ENCODE peak calls at places on chromosome 17, in six cellular contexts. Q is breast epithelium, D is HL-60, Z is prostate gland, H is K562, G is stomach. V is an unnamed sample.

GRCh38 chr17:28726396-28726911 is 421 bp upstream of the TLCD1 start:
- DNase-seq in Q (no peak), D (no peak), Z (peak), H (no peak), G (peak), V (no peak)

GRCh38 chr17:40000161-40000560 is 15.1 kb upstream of the CSF3 start:
- DNase-seq in Q (no peak), D (no peak), Z (no peak), H (no peak), G (no peak), V (no peak)

GRCh38 chr17:78672880-78673371 is 95.7 kb upstream of the DNAH17 start:
- DNase-seq in Q (no peak), D (no peak), Z (no peak), H (no peak), G (no peak), V (no peak)

GRCh38 chr17:42548070-42548837 is 4.5 kb upstream of the HSD17B1 start:
- DNase-seq in Q (peak), D (no peak), Z (peak), H (peak), G (peak), V (no peak)

GRCh38 chr17:77451894-77452852 is 311.4 kb downstream of the SEC14L1 start:
- DNase-seq in Q (peak), D (no peak), Z (peak), H (no peak), G (peak), V (no peak)

GRCh38 chr17:56593741-56594527 is 435 bp downstream of the NOG start:
- DNase-seq in Q (peak), D (peak), Z (peak), H (no peak), G (peak), V (no peak)

GRCh38 chr17:32985357-32985756 is 6.3 kb upstream of the SPACA3 start:
- DNase-seq in Q (no peak), D (no peak), Z (no peak), H (no peak), G (no peak), V (no peak)

GRCh38 chr17:44375196-44376017 is 11.8 kb upstream of the FAM171A2 start:
- DNase-seq in Q (no peak), D (no peak), Z (no peak), H (no peak), G (no peak), V (no peak)

GRCh38 chr17:79937981-79938695 is 97.5 kb downstream of the TBC1D16 start:
- DNase-seq in Q (no peak), D (no peak), Z (no peak), H (no peak), G (no peak), V (no peak)

GRCh38 chr17:67779098-67779672 is 46.1 kb upstream of the BPTF start:
- DNase-seq in Q (peak), D (no peak), Z (peak), H (peak), G (peak), V (no peak)

GRCh38 chr17:1965556-1966273 is 59.4 kb downstream of the RTN4RL1 start:
- DNase-seq in Q (no peak), D (no peak), Z (no peak), H (no peak), G (no peak), V (no peak)

GRCh38 chr17:79114455-79115301 is 40.1 kb downstream of the ENGASE start:
- DNase-seq in Q (no peak), D (no peak), Z (peak), H (no peak), G (peak), V (no peak)

GRCh38 chr17:51995797-51996403 is 162.6 kb downstream of the CA10 start:
- DNase-seq in Q (no peak), D (no peak), Z (no peak), H (no peak), G (no peak), V (no peak)

GRCh38 chr17:4852504-4853075 is 19.4 kb downstream of the MINK1 start:
- DNase-seq in Q (no peak), D (no peak), Z (no peak), H (peak), G (no peak), V (no peak)

GRCh38 chr17:36008998-36009665 is 7.8 kb upstream of the CCL15 start:
- DNase-seq in Q (no peak), D (no peak), Z (no peak), H (peak), G (no peak), V (no peak)

GRCh38 chr17:78650093-78650715 is 73.0 kb upstream of the DNAH17 start:
- DNase-seq in Q (no peak), D (no peak), Z (no peak), H (no peak), G (no peak), V (no peak)

GRCh38 chr17:57900991-57901743 is 51.3 kb upstream of the MRPS23 start:
- DNase-seq in Q (no peak), D (no peak), Z (peak), H (no peak), G (peak), V (no peak)

GRCh38 chr17:77684803-77685580 is 273.5 kb upstream of the TNRC6C start:
- DNase-seq in Q (no peak), D (no peak), Z (no peak), H (no peak), G (no peak), V (no peak)

GRCh38 chr17:79078476-79079190 is 4.0 kb downstream of the ENGASE start:
- DNase-seq in Q (no peak), D (no peak), Z (no peak), H (no peak), G (no peak), V (no peak)

GRCh38 chr17:68709995-68710780 is 109.0 kb upstream of the FAM20A start:
- DNase-seq in Q (no peak), D (no peak), Z (no peak), H (no peak), G (no peak), V (no peak)

GRCh38 chr17:30021708-30022317 is 80.4 kb downstream of the EFCAB5 start:
- DNase-seq in Q (no peak), D (peak), Z (peak), H (peak), G (peak), V (no peak)

GRCh38 chr17:6626616-6627015 is 13.9 kb downstream of the KIAA0753 start:
- DNase-seq in Q (no peak), D (no peak), Z (no peak), H (no peak), G (no peak), V (no peak)

GRCh38 chr17:37836593-37836992 is 87.6 kb upstream of the TBC1D3K start:
- DNase-seq in Q (no peak), D (no peak), Z (no peak), H (no peak), G (no peak), V (no peak)

GRCh38 chr17:74192950-74193781 is 10.3 kb upstream of the RPL38 start:
- DNase-seq in Q (no peak), D (peak), Z (peak), H (no peak), G (peak), V (no peak)

GRCh38 chr17:48259710-48260291 is 152.2 kb downstream of the SNX11 start:
- DNase-seq in Q (no peak), D (no peak), Z (no peak), H (peak), G (no peak), V (no peak)

GRCh38 chr17:11853321-11854151 is 143.7 kb downstream of the ZNF18 start:
- DNase-seq in Q (no peak), D (no peak), Z (no peak), H (no peak), G (no peak), V (no peak)

GRCh38 chr17:73482251-73482661 is 162.0 kb downstream of the SDK2 start:
- DNase-seq in Q (no peak), D (peak), Z (no peak), H (no peak), G (no peak), V (no peak)

GRCh38 chr17:27938864-27939263 is 45.7 kb upstream of the LYRM9 start:
- DNase-seq in Q (no peak), D (no peak), Z (no peak), H (no peak), G (no peak), V (no peak)

GRCh38 chr17:20935740-20936139 is 107.1 kb downstream of the USP22 start:
- DNase-seq in Q (no peak), D (no peak), Z (no peak), H (no peak), G (no peak), V (no peak)

GRCh38 chr17:1272701-1273100 is 2.5 kb downstream of the BHLHA9 start:
- DNase-seq in Q (no peak), D (no peak), Z (no peak), H (no peak), G (no peak), V (no peak)

GRCh38 chr17:45197555-45198334 is 23.9 kb upstream of the FMNL1 start:
- DNase-seq in Q (peak), D (peak), Z (peak), H (peak), G (peak), V (peak)

GRCh38 chr17:43572368-43572980 is 26.3 kb upstream of the ETV4 start:
- DNase-seq in Q (no peak), D (no peak), Z (no peak), H (peak), G (no peak), V (no peak)

GRCh38 chr17:16407911-16408588 is 7.3 kb upstream of the TRPV2 start:
- DNase-seq in Q (no peak), D (no peak), Z (peak), H (no peak), G (peak), V (no peak)

GRCh38 chr17:41098476-41098875 is 534 bp upstream of the KRTAP4-8 start:
- DNase-seq in Q (no peak), D (no peak), Z (no peak), H (no peak), G (no peak), V (no peak)

GRCh38 chr17:67281736-67282135 is 36.7 kb upstream of the HELZ start:
- DNase-seq in Q (no peak), D (no peak), Z (no peak), H (no peak), G (no peak), V (no peak)

GRCh38 chr17:15306406-15306970 is 34.9 kb downstream of the TEKT3 start:
- DNase-seq in Q (no peak), D (no peak), Z (no peak), H (no peak), G (no peak), V (no peak)

GRCh38 chr17:82697808-82698064 is 762 bp downstream of the RAB40B start:
- DNase-seq in Q (no peak), D (no peak), Z (no peak), H (no peak), G (no peak), V (no peak)

GRCh38 chr17:82696916-82697807 is 1.3 kb downstream of the RAB40B start:
- DNase-seq in Q (no peak), D (no peak), Z (no peak), H (no peak), G (peak), V (no peak)

GRCh38 chr17:82699551-82699950 is 1.1 kb upstream of the RAB40B start:
- DNase-seq in Q (no peak), D (no peak), Z (no peak), H (no peak), G (no peak), V (no peak)

GRCh38 chr17:82698065-82698973 is at the start of gene RAB40B:
- DNase-seq in Q (peak), D (peak), Z (peak), H (peak), G (peak), V (peak)

DNA sequence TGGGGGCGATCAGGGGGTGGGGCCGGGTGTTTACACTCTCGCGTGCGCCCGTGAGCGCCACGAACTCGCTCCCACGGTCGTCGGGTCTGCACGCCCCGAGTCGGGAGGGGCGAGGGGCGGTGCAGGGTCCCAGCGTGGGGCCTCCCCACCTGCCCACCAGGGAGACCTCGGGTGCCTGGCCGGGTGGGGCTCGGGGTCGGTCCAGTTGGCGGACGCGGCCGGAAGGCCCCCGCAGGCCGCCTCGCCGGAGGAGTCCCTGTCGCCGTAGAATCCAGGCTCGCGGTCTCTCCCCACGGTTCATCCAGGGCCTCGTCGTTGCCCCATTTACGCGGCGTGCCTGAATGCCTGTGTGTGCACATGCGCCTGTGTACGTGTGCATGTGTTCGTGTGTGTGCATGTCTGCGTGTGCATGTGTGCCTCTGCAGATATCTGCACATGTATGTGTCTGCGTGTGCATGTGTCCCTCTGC is 510 bp upstream of the RAB40B start:
- DNase-seq in Q (no peak), D (no peak), Z (no peak), H (no peak), G (no peak), V (no peak)
- TF ChIP-seq POLR2AphosphoS5 in Q (no peak), D (no peak), Z (no peak), H (no peak), G (no peak), V (no peak)

DNA sequence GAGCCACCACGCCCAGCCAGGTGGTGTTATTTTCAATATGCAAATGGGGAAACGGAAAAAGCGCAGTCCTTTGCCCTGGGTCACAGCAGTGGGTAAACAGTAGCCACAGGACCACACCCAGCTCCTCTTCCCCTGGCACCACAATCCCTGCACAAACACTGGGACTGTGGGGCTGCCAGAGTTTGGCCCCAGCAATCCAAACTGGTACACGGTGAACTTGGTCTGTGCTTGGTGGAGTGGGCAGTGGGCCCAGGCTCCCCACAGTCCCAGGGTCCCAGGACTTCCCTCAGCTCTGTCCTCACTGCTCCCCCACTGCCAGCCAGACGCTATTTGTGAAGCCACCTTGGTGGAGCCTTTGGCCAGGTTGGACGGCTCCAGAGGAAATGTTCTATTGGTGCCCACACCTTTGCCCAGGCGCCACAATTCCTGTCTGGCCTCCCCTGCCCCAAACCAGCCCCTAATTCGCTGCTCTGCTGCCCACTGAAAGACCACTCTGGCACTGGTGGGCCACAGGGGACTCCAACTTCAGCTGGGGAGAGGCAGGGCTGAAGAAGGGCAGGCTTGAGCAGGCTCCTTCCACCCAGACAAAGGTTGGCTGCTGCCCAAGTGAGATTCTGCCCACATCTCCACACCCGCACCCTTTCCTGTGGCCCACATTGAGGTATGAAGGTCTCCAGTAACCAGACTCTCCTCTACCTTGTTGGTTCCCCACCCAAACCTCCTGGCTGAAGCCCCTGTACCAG is 2.1 kb downstream of the CHAD start:
- DNase-seq in Q (peak), D (no peak), Z (no peak), H (no peak), G (peak), V (no peak)
- TF ChIP-seq POLR2AphosphoS5 in Q (no peak), D (no peak), Z (no peak), H (no peak), G (no peak), V (no peak)

DNA sequence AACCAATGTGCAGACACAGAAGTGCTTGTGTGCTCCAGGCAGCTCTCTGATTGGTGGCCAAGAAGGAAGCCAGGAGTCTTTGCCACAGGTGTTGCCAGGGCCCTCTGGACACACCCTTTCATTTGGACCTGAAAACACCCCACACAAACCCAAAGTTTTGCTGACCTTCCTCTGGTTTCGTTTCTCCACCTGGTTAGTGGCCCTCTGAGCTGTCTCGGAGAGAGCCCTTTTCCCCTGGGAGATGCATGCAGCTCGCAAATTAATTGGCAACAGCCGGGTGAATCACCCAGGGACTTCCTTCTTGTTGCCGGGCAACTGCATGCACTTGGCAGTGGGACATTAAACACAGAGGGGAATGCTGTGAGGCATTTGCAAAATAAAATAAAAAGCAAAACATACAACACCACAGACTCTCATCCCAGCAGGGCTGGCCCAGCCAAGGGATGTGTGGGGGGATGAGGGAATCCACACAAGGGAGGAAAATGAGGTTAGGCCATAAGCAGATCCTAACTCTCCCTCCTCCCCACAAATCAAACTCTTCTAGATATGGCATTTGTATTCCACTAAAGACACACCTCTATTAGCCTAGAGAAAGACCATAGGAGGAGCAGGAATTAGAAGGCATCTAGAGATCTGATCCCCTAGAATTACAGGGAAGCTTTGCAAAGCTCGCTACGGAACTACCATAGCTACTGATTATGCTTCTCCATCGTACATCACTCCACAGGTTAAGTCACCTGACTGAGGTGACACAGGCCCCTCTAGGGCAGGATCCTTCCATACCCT is 286.7 kb downstream of the SOX9 start:
- DNase-seq in Q (peak), D (no peak), Z (peak), H (no peak), G (peak), V (no peak)
- TF ChIP-seq POLR2AphosphoS5 in Q (peak), D (no peak), Z (peak), H (no peak), G (no peak), V (peak)

GRCh38 chr17:17492562-17492961 is 3.6 kb downstream of the RASD1 start:
- DNase-seq in Q (no peak), D (no peak), Z (no peak), H (no peak), G (no peak), V (no peak)

GRCh38 chr17:17493986-17494466 is 2.2 kb downstream of the RASD1 start:
- DNase-seq in Q (peak), D (no peak), Z (no peak), H (no peak), G (no peak), V (no peak)

GRCh38 chr17:17492085-17492484 is 4.1 kb downstream of the RASD1 start:
- DNase-seq in Q (peak), D (no peak), Z (no peak), H (no peak), G (no peak), V (no peak)

GRCh38 chr17:17494499-17495447 is 1.4 kb downstream of the RASD1 start:
- DNase-seq in Q (peak), D (no peak), Z (peak), H (no peak), G (peak), V (no peak)

DNA sequence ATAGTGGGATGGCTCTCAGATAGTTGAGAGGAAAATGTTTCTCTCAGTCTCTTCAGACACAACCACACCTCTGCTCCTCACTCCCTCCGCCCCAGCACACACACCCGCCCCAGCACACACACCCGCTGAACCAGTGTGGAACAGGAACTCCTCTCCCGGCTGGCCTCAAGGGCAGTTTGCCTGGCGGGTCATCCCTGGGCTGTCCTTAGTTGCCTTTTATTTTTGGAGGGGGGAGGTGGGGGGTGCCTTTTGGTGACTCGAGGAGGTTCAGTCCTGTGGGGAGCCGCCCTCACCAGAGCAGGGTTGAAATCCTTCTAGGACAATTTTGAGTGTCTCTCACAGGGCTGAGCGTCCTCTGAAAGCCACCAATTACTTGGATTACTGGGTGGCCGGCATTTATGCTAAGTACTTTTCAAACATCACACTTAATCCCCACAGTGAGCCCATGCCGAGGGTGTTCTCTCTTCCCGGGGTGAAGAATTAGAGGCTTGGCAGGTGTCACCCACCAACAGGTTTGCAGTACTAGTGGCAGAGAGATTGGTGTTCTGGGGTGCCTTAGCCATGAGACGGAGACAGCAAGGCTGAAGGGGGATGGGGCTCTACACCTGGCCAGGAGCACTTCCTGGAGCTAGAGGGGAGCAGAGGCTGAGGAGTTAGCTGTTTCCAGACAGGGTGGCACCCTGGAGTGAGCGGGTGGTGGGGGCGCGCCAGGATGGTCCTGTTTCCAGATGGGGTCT is 2.8 kb downstream of the RASD1 start:
- DNase-seq in Q (peak), D (no peak), Z (peak), H (no peak), G (peak), V (no peak)
- TF ChIP-seq POLR2AphosphoS5 in Q (no peak), D (no peak), Z (no peak), H (no peak), G (no peak), V (no peak)

DNA sequence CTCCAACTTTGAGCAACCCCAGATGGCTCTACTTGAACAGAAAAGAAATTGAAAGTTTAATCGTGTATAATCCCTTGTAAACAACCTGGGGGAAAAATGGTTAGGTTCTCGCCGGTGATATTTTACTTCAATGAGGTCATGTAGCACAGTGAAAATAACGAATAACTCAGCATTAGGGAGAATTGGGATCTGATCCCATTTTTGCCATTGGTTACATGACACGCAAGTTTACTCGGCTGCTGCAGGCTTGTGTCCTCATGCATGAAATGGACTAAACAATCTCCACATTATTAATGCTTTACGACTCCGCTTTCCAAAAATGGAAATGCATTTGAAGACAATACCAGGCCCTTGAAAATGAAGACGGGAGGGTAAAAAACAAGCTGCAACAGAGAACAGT is 45.5 kb upstream of the LRRC37A3 start:
- DNase-seq in Q (no peak), D (no peak), Z (no peak), H (no peak), G (no peak), V (no peak)
- TF ChIP-seq POLR2AphosphoS5 in Q (no peak), D (no peak), Z (no peak), H (no peak), G (no peak), V (no peak)

V was measured in esophagus muscularis mucosa.